ENCODE peak calls at places on chromosomes 5 and 9, in nine cellular contexts. N is MCF 10A; X is AG10803; S is stimulated activated CD4-positive, alpha-beta T cell treated with anti-CD3 and anti-CD28 coated beads, Interleukin-15, amount 100 ng/mL, for 1 hour; H is progenitor cell of endocrine pancreas; P is HuH-7.5; O is body of pancreas; Q is uterus; I is hypothalamus. U is an unnamed sample.

GRCh38 chr5:68033029-68033428 is 182.5 kb upstream of the PIK3R1 start:
- DNase-seq in I (no peak), N (peak), O (no peak), S (no peak), Q (no peak), H (no peak), P (no peak), X (no peak), U (no peak)

GRCh38 chr9:35306281-35306680 is 144.5 kb downstream of the UNC13B start:
- DNase-seq in O (no peak), S (no peak), P (no peak), Q (no peak), X (peak), N (no peak), I (no peak), H (no peak), U (no peak)

GRCh38 chr5:171579849-171580505 is 160.5 kb downstream of the FGF18 start:
- DNase-seq in Q (peak), H (no peak), I (no peak), S (no peak), O (no peak), P (no peak), X (no peak), N (no peak), U (no peak)

GRCh38 chr9:112104401-112104800 is 70.7 kb downstream of the SUSD1 start:
- DNase-seq in N (no peak), P (no peak), I (no peak), O (no peak), H (no peak), S (no peak), X (no peak), Q (no peak), U (no peak)

GRCh38 chr9:133346021-133346713 is 1.8 kb downstream of the MED22 start:
- DNase-seq in P (no peak), S (no peak), Q (peak), X (no peak), N (no peak), O (no peak), I (no peak), H (no peak), U (no peak)

GRCh38 chr9:136519263-136520052 is 26.4 kb downstream of the NOTCH1 start:
- DNase-seq in S (no peak), H (no peak), Q (no peak), P (no peak), X (no peak), O (no peak), N (no peak), I (no peak), U (no peak)

GRCh38 chr5:31783762-31784161 is 144.8 kb downstream of the PDZD2 start:
- DNase-seq in P (no peak), Q (no peak), H (no peak), X (no peak), I (no peak), S (no peak), O (no peak), N (no peak), U (no peak)

GRCh38 chr9:136220017-136220729 is 15.2 kb upstream of the LHX3 start:
- DNase-seq in N (peak), I (no peak), X (no peak), S (no peak), Q (no peak), H (no peak), P (no peak), O (no peak), U (no peak)

GRCh38 chr9:115261656-115262081 is 143.7 kb upstream of the TNC start:
- DNase-seq in O (no peak), X (peak), S (no peak), P (no peak), H (no peak), N (peak), Q (no peak), I (no peak), U (no peak)

GRCh38 chr5:29380029-29380428 is 1813.5 kb upstream of the CDH6 start:
- DNase-seq in I (no peak), X (no peak), P (no peak), O (no peak), S (no peak), N (no peak), Q (no peak), H (no peak), U (no peak)

GRCh38 chr5:80239680-80240367 is 16.0 kb downstream of the SERINC5 start:
- DNase-seq in O (no peak), Q (no peak), N (no peak), S (no peak), I (peak), X (no peak), P (no peak), H (no peak), U (no peak)

GRCh38 chr9:83544002-83544698 is 5.9 kb upstream of the FRMD3 start:
- DNase-seq in N (peak), Q (peak), S (no peak), H (no peak), P (peak), O (peak), X (peak), I (no peak), U (no peak)

GRCh38 chr9:132757031-132757430 is 86.8 kb downstream of the GTF3C4 start:
- DNase-seq in P (no peak), I (no peak), Q (no peak), X (no peak), S (no peak), N (no peak), H (no peak), O (no peak), U (peak)

GRCh38 chr9:80968611-80969010 is 720.7 kb downstream of the TLE1 start:
- DNase-seq in X (peak), P (no peak), I (no peak), O (no peak), S (no peak), H (no peak), N (peak), Q (no peak), U (no peak)

GRCh38 chr5:62306494-62307363 is 723 bp downstream of the KIF2A start:
- DNase-seq in I (peak), O (peak), X (peak), Q (peak), N (peak), S (peak), H (peak), P (peak), U (no peak)

GRCh38 chr9:13939129-13939528 is 374.8 kb downstream of the NFIB start:
- DNase-seq in N (peak), P (no peak), H (no peak), Q (no peak), O (no peak), S (no peak), X (peak), I (no peak), U (no peak)

GRCh38 chr5:164420161-164420560 is 914.7 kb downstream of the MAT2B start:
- DNase-seq in O (no peak), S (no peak), P (no peak), X (no peak), I (no peak), N (no peak), H (no peak), Q (no peak), U (no peak)

GRCh38 chr9:126705311-126705766 is 91.6 kb downstream of the LMX1B start:
- DNase-seq in Q (peak), H (peak), N (peak), S (peak), O (peak), X (peak), P (peak), I (peak), U (peak)

GRCh38 chr9:134039386-134040175 is 14.3 kb downstream of the BRD3OS start:
- DNase-seq in P (no peak), I (no peak), Q (no peak), N (no peak), S (no peak), X (no peak), H (no peak), O (no peak), U (no peak)

GRCh38 chr5:150044334-150044681 is 42.0 kb downstream of the CSF1R start:
- DNase-seq in X (peak), O (no peak), H (no peak), I (no peak), N (peak), P (no peak), S (no peak), Q (no peak), U (no peak)

GRCh38 chr5:76546497-76547102 is 76.6 kb downstream of the F2RL2 start:
- DNase-seq in X (no peak), H (no peak), O (no peak), P (no peak), Q (no peak), I (no peak), N (no peak), S (no peak), U (no peak)

GRCh38 chr5:58066076-58066475 is 393.8 kb downstream of the PLK2 start:
- DNase-seq in Q (no peak), O (no peak), S (no peak), P (no peak), H (no peak), N (no peak), I (no peak), X (no peak), U (no peak)

GRCh38 chr5:159049844-159050318 is 49.8 kb downstream of the EBF1 start:
- DNase-seq in Q (peak), O (no peak), N (peak), P (no peak), X (peak), S (no peak), H (no peak), I (no peak), U (no peak)

GRCh38 chr5:149153751-149154610 is 12.7 kb downstream of the ABLIM3 start:
- DNase-seq in P (no peak), I (no peak), N (peak), H (no peak), X (peak), O (peak), Q (no peak), S (no peak), U (peak)

GRCh38 chr5:74464512-74465209 is 175.9 kb downstream of the ENC1 start:
- DNase-seq in X (peak), O (no peak), H (no peak), S (no peak), N (peak), Q (no peak), I (no peak), P (no peak), U (no peak)

GRCh38 chr5:20360243-20360642 is 372.2 kb upstream of the CDH18 start:
- DNase-seq in I (no peak), Q (no peak), N (peak), O (peak), X (no peak), S (no peak), P (no peak), H (no peak), U (no peak)

GRCh38 chr5:120684213-120684612 is 220.1 kb downstream of the PRR16 start:
- DNase-seq in N (peak), S (no peak), Q (no peak), O (no peak), H (no peak), I (no peak), P (no peak), X (peak), U (no peak)